ENCODE peak calls at places on chromosomes 1 and 21, in eight cellular contexts. H is GM23338; U is T-helper 2 cell; Q is activated CD4-positive, CD25-positive, alpha-beta regulatory T cell; D is HuH-7.5; G is ELR; R is choroid plexus epithelial cell; L is activated B cell treated with CpG ODN at 0.5 μM for 24 hours. A is an unnamed sample.
A peak's percentile ranks its signal among the peaks of the same experiment; 100 is the strongest.

GRCh38 chr1:100443739-100444571 is 91.6 kb downstream of the CDC14A start:
- DNase-seq in G (peak; percentile 46), D (no peak), L (no peak), R (peak; percentile 67), Q (no peak), H (no peak), U (no peak), A (no peak)

GRCh38 chr1:108570128-108570527 is 10.2 kb downstream of the EEIG2 start:
- DNase-seq in R (peak; percentile 58), U (no peak), G (peak; percentile 53), Q (no peak), D (peak; percentile 16), L (no peak), H (peak; percentile 64), A (no peak)

GRCh38 chr21:21301013-21301412 is 302.8 kb downstream of the NCAM2 start:
- DNase-seq in L (no peak), Q (no peak), U (no peak), D (no peak), R (no peak), G (no peak), H (no peak), A (no peak)

GRCh38 chr1:228145498-228146425 is 4.0 kb upstream of the GJC2 start:
- DNase-seq in Q (no peak), L (no peak), D (peak; percentile 13), G (no peak), U (no peak), H (no peak), R (no peak), A (no peak)

GRCh38 chr1:16724718-16725438 is 15.4 kb upstream of the RNU1-4 start:
- DNase-seq in H (peak; percentile 90), G (no peak), U (no peak), D (peak; percentile 9), Q (no peak), R (no peak), L (no peak), A (no peak)

GRCh38 chr1:79042117-79042516 is 35.6 kb upstream of the ADGRL4 start:
- DNase-seq in Q (no peak), H (no peak), U (no peak), G (peak; percentile 83), R (peak; percentile 77), L (no peak), D (no peak), A (no peak)

GRCh38 chr1:55443175-55443933 is 228.2 kb upstream of the USP24 start:
- DNase-seq in R (peak; percentile 96), D (no peak), H (no peak), Q (no peak), U (no peak), L (no peak), G (peak; percentile 99), A (peak; percentile 92)

GRCh38 chr21:36507397-36508018 is 27.6 kb upstream of the CLDN14 start:
- DNase-seq in H (no peak), D (no peak), U (no peak), Q (no peak), L (no peak), G (peak; percentile 9), R (no peak), A (no peak)

GRCh38 chr1:206687251-206687914 is 2.7 kb downstream of the MAPKAPK2 start:
- DNase-seq in H (no peak), U (no peak), L (peak; percentile 12), R (no peak), D (no peak), Q (no peak), G (no peak), A (no peak)

GRCh38 chr21:40616377-40616704 is 230.6 kb downstream of the DSCAM start:
- DNase-seq in H (no peak), D (no peak), Q (no peak), R (no peak), U (no peak), L (no peak), G (no peak), A (no peak)

GRCh38 chr1:119080586-119080985 is 59.9 kb downstream of the WARS2 start:
- DNase-seq in G (peak; percentile 79), L (no peak), D (no peak), R (peak; percentile 99), Q (no peak), H (peak; percentile 60), U (no peak), A (peak; percentile 93)

GRCh38 chr1:96492236-96492635 is 229.3 kb upstream of the PTBP2 start:
- DNase-seq in Q (no peak), R (peak; percentile 72), U (no peak), D (no peak), L (no peak), G (no peak), H (peak; percentile 37), A (no peak)

A was measured in smooth muscle cell of the brain vasculature.